ENCODE peak calls at places on chromosome 21, in ten cellular contexts. Z, H, J, B, M, O, P, K, F and R are unnamed samples.

GRCh38 chr21:17699524-17700189 is 87.0 kb upstream of the BTG3 start:
- DNase-seq in Z (no peak), H (no peak), J (no peak), B (no peak), M (no peak), O (no peak), P (peak; percentile 46), K (no peak), F (no peak), R (no peak)

GRCh38 chr21:41217656-41218380 is 49.9 kb downstream of the BACE2 start:
- DNase-seq in Z (peak; percentile 45), H (no peak), J (peak; percentile 36), B (no peak), M (peak; percentile 75), O (no peak), P (no peak), K (no peak), F (no peak), R (no peak)

GRCh38 chr21:34521561-34521960 is 9.6 kb upstream of the KCNE1 start:
- DNase-seq in Z (no peak), H (no peak), J (no peak), B (no peak), M (no peak), O (no peak), P (no peak), K (no peak), F (no peak), R (no peak)

GRCh38 chr21:38930838-38931237 is 125.1 kb downstream of the ETS2 start:
- DNase-seq in Z (no peak), H (no peak), J (no peak), B (no peak), M (no peak), O (no peak), P (no peak), K (no peak), F (no peak), R (no peak)

GRCh38 chr21:44802396-44803153 is 955 bp upstream of the UBE2G2 start:
- DNase-seq in Z (no peak), H (no peak), J (no peak), B (no peak), M (no peak), O (no peak), P (peak; percentile 21), K (no peak), F (no peak), R (no peak)

GRCh38 chr21:45302082-45303061 is 14.7 kb upstream of the POFUT2 start:
- DNase-seq in Z (peak; percentile 88), H (no peak), J (no peak), B (peak; percentile 30), M (peak; percentile 88), O (peak; percentile 58), P (no peak), K (peak; percentile 64), F (peak; percentile 39), R (no peak)

GRCh38 chr21:32456497-32456918 is 44.0 kb downstream of the EVA1C start:
- DNase-seq in Z (no peak), H (no peak), J (peak; percentile 13), B (no peak), M (no peak), O (no peak), P (no peak), K (no peak), F (no peak), R (no peak)

GRCh38 chr21:17440955-17441354 is 71.9 kb upstream of the CXADR start:
- DNase-seq in Z (no peak), H (no peak), J (no peak), B (no peak), M (no peak), O (no peak), P (no peak), K (no peak), F (no peak), R (no peak)

GRCh38 chr21:44984428-44984791 is 44.6 kb downstream of the SLX9 start:
- DNase-seq in Z (no peak), H (no peak), J (no peak), B (no peak), M (peak; percentile 30), O (no peak), P (no peak), K (no peak), F (no peak), R (no peak)

GRCh38 chr21:37369307-37369854 is 2.8 kb downstream of the DYRK1A start:
- DNase-seq in Z (no peak), H (no peak), J (no peak), B (no peak), M (no peak), O (no peak), P (no peak), K (no peak), F (no peak), R (no peak)

GRCh38 chr21:42406201-42406601 is 2.5 kb downstream of the UBASH3A start:
- DNase-seq in Z (no peak), H (no peak), J (no peak), B (no peak), M (no peak), O (no peak), P (no peak), K (peak; percentile 75), F (peak; percentile 59), R (no peak)

GRCh38 chr21:15064576-15065380 is at the start of gene NRIP1:
- DNase-seq in Z (peak; percentile 94), H (peak; percentile 85), J (peak; percentile 79), B (peak; percentile 74), M (peak; percentile 95), O (peak; percentile 69), P (peak; percentile 87), K (peak; percentile 77), F (peak; percentile 80), R (peak; percentile 87)

GRCh38 chr21:32062591-32063227 is 189.9 kb downstream of the HUNK start:
- DNase-seq in Z (no peak), H (no peak), J (no peak), B (no peak), M (no peak), O (no peak), P (no peak), K (no peak), F (no peak), R (no peak)

GRCh38 chr21:38661296-38662223 is 144.2 kb upstream of the ETS2 start:
- DNase-seq in Z (peak; percentile 23), H (peak; percentile 4), J (no peak), B (no peak), M (peak; percentile 49), O (no peak), P (no peak), K (no peak), F (no peak), R (peak; percentile 36)

GRCh38 chr21:46374761-46375389 is 50.9 kb downstream of the PCNT start:
- DNase-seq in Z (no peak), H (no peak), J (no peak), B (no peak), M (peak; percentile 54), O (no peak), P (no peak), K (no peak), F (no peak), R (no peak)

GRCh38 chr21:35266546-35266945 is 217.4 kb upstream of the RUNX1 start:
- DNase-seq in Z (no peak), H (no peak), J (no peak), B (no peak), M (no peak), O (no peak), P (no peak), K (no peak), F (no peak), R (no peak)

GRCh38 chr21:35291963-35292627 is 243.0 kb upstream of the RUNX1 start:
- DNase-seq in Z (no peak), H (no peak), J (no peak), B (no peak), M (no peak), O (no peak), P (no peak), K (no peak), F (no peak), R (no peak)

GRCh38 chr21:35777081-35777480 is 283.2 kb downstream of the SETD4 start:
- DNase-seq in Z (no peak), H (no peak), J (no peak), B (no peak), M (no peak), O (no peak), P (no peak), K (no peak), F (no peak), R (no peak)

GRCh38 chr21:16708431-16708830 is 804.4 kb upstream of the CXADR start:
- DNase-seq in Z (no peak), H (no peak), J (no peak), B (no peak), M (peak; percentile 31), O (no peak), P (no peak), K (no peak), F (no peak), R (no peak)

GRCh38 chr21:36065497-36066036 is 4.3 kb upstream of the CBR1 start:
- DNase-seq in Z (no peak), H (no peak), J (peak; percentile 6), B (no peak), M (no peak), O (no peak), P (peak; percentile 12), K (no peak), F (no peak), R (no peak)

GRCh38 chr21:26047279-26047967 is 123.1 kb downstream of the APP start:
- DNase-seq in Z (no peak), H (no peak), J (no peak), B (no peak), M (no peak), O (no peak), P (no peak), K (no peak), F (no peak), R (no peak)

GRCh38 chr21:34190576-34191301 is 117.4 kb downstream of the MRPS6 start:
- DNase-seq in Z (no peak), H (no peak), J (no peak), B (no peak), M (no peak), O (no peak), P (no peak), K (no peak), F (no peak), R (no peak)

GRCh38 chr21:36542312-36543101 is 62.6 kb upstream of the CLDN14 start:
- DNase-seq in Z (no peak), H (no peak), J (no peak), B (no peak), M (no peak), O (no peak), P (peak; percentile 94), K (no peak), F (no peak), R (peak; percentile 82)

GRCh38 chr21:41977034-41977950 is 23.5 kb upstream of the C2CD2 start:
- DNase-seq in Z (no peak), H (no peak), J (no peak), B (no peak), M (no peak), O (no peak), P (no peak), K (no peak), F (no peak), R (no peak)

GRCh38 chr21:34198232-34199120 is 125.1 kb downstream of the MRPS6 start:
- DNase-seq in Z (no peak), H (no peak), J (no peak), B (peak; percentile 6), M (no peak), O (peak; percentile 9), P (peak; percentile 47), K (peak; percentile 59), F (peak; percentile 53), R (no peak)

GRCh38 chr21:32233055-32233546 is 45.7 kb downstream of the MIS18A start:
- DNase-seq in Z (no peak), H (no peak), J (no peak), B (no peak), M (no peak), O (no peak), P (no peak), K (no peak), F (no peak), R (no peak)

GRCh38 chr21:37562920-37563640 is 196.5 kb downstream of the DYRK1A start:
- DNase-seq in Z (no peak), H (no peak), J (no peak), B (no peak), M (peak; percentile 48), O (no peak), P (peak; percentile 5), K (no peak), F (no peak), R (no peak)

GRCh38 chr21:42637602-42638041 is 15.8 kb upstream of the PDE9A start:
- DNase-seq in Z (no peak), H (no peak), J (no peak), B (no peak), M (no peak), O (no peak), P (no peak), K (no peak), F (no peak), R (no peak)